ENCODE peak calls at places on chromosomes 12 and 14, in five cellular contexts. R is K562, N is H1, L is A549, D is HepG2. Z is an unnamed sample. For H3K4me1, the result is how much of the 10 kb centered on the place peaks cover.

GRCh38 chr14:52801014-52801708 is 9.8 kb upstream of the GNPNAT1 start:
- DNase-seq in L (no peak), N (no peak), R (no peak), D (no peak), Z (no peak)

GRCh38 chr14:104094709-104095425 is 9.4 kb downstream of the ASPG start:
- DNase-seq in L (peak), N (peak), D (no peak), R (peak), Z (peak)

GRCh38 chr12:1859643-1860042 is 39.3 kb downstream of the LRTM2 start:
- DNase-seq in L (no peak), N (no peak), D (no peak), R (no peak), Z (no peak)

GRCh38 chr14:59337151-59337611 is 128.0 kb downstream of the GPR135 start:
- DNase-seq in D (no peak), N (no peak), L (no peak), R (no peak), Z (peak)

GRCh38 chr14:37968664-37969225 is 239.0 kb upstream of the SSTR1 start:
- DNase-seq in D (no peak), R (no peak), N (no peak), L (no peak), Z (no peak)

GRCh38 chr12:121713257-121714155 is 954 bp downstream of the TMEM120B start:
- DNase-seq in R (peak), D (no peak), L (no peak), N (no peak), Z (no peak)

GRCh38 chr14:44163946-44164345 is 343.1 kb downstream of the FSCB start:
- DNase-seq in D (no peak), N (no peak), R (no peak), L (no peak), Z (no peak)

GRCh38 chr12:7583471-7583870 is 79.9 kb upstream of the CD163 start:
- DNase-seq in D (no peak), R (no peak), N (no peak), L (no peak), Z (no peak)

GRCh38 chr14:103014466-103015319 is 42.7 kb downstream of the CDC42BPB start:
- DNase-seq in L (no peak), R (no peak), N (no peak), D (no peak), Z (peak)

GRCh38 chr12:96195845-96196451 is 1.8 kb downstream of the ELK3 start:
- DNase-seq in D (no peak), N (no peak), L (peak), R (peak), Z (peak)

GRCh38 chr12:8709124-8709830 is 11.5 kb downstream of the RIMKLB start:
- DNase-seq in R (no peak), D (no peak), N (no peak), L (no peak), Z (peak)

GRCh38 chr12:119594399-119594730 is 791 bp downstream of the TMEM233 start:
- DNase-seq in R (no peak), L (no peak), N (peak), D (no peak), Z (no peak)

GRCh38 chr14:51422704-51423103 is 182.7 kb downstream of the TMX1 start:
- DNase-seq in R (peak), L (no peak), N (no peak), D (no peak), Z (no peak)

GRCh38 chr14:89444044-89444443 is 27.0 kb upstream of the FOXN3 start:
- DNase-seq in L (no peak), D (no peak), N (no peak), R (no peak), Z (peak)

GRCh38 chr12:105492591-105492990 is 162.1 kb downstream of the C12orf75 start:
- DNase-seq in N (no peak), R (no peak), D (no peak), L (no peak), Z (no peak)

GRCh38 chr12:131098178-131098981 is 144.7 kb downstream of the ADGRD1 start:
- DNase-seq in L (no peak), R (no peak), N (no peak), D (no peak), Z (no peak)

GRCh38 chr12:578743-579449 is 84.3 kb downstream of the NINJ2 start:
- DNase-seq in D (no peak), N (no peak), R (no peak), L (no peak), Z (peak)

GRCh38 chr12:50505386-50505827 is 622 bp downstream of the DIP2B start:
- DNase-seq in L (no peak), N (no peak), D (no peak), R (peak), Z (peak)

GRCh38 chr12:51320695-51321320 is 3.2 kb downstream of the BIN2 start:
- DNase-seq in D (no peak), R (peak), N (no peak), L (no peak), Z (no peak)

GRCh38 chr12:46430340-46430948 is 57.9 kb upstream of the SLC38A2 start:
- DNase-seq in N (no peak), L (peak), R (peak), D (peak), Z (peak)
- TF ChIP-seq JUN in N (no peak), L (peak), R (peak), D (peak), Z (peak)

GRCh38 chr12:108553799-108554198 is 7.2 kb downstream of the SART3 start:
- DNase-seq in N (no peak), D (no peak), R (no peak), L (no peak), Z (no peak)
- H3K4me1 ChIP-seq in N (under half), D (half or more), R (under half), L (under half), Z (under half)

DNA sequence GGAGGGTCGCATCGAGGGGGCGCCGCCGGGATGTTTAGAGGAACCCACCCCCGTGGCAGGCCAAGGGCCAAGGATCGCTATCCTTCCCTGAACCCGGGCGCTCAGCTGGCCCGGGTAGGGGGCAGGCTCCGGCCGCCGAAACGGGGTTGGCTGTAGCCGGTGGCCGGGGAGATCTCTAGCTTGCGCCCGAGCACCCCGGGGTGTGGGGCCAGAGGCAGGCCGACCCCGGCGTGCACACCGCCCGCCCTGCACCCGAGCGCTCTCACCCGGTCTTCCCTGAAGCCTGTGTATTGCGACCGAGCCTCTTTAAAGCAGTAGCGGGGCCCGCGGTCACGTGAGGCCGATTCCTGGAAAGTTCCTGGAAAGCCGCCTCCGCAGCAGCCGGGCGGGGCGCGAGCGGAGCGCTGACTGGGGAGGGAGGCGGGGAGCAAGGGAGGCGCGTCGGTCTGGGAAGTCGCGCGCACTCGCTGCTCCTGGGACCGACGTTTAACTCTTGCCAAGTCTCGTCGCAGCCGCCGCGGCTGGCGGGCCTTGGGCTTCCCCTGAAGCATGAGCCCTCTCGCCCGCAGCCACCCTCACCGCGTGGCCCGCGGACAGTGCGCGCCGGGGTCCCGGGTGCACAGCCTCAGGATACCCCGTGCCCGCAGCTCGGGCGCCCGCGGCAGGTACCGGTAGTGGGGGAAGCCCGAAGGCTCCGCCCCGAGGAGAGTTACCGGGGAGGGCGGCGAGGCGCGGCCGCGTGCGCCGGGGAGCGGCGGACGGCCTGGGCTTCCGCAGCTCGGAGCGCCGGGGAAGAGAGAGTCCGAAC is 1.7 kb upstream of the SOCS2 start:
- DNase-seq in R (peak), D (peak), N (peak), L (peak), Z (peak)
- TF ChIP-seq JUN in R (no peak), D (no peak), N (no peak), L (peak), Z (no peak)

DNA sequence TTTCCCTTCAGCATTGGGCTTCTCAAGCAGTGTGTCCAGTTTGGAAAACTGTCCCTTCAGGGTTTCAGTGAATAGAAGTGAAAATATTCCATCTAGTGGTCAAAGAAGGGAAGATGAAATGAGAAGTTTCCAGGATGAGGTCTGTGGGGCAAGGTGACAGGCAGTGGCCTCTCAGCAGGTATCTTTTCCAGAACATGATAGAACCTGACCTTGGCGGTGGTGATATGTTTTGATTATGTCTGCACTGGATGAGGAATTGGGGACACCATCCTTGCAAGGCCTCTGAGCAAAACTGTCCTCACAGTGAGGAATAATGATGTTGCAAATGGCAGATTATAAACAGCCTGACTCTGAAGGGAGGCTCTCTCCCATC is 4.7 kb downstream of the GPX2 start:
- DNase-seq in L (peak), R (no peak), D (peak), N (no peak), Z (peak)
- H3K4me1 ChIP-seq in L (half or more), R (under half), D (half or more), N (under half), Z (under half)

GRCh38 chr12:13161172-13161571 is 35.4 kb upstream of the EMP1 start:
- DNase-seq in N (no peak), R (no peak), D (no peak), L (no peak), Z (no peak)
- TF ChIP-seq JUN in N (no peak), R (no peak), D (no peak), L (no peak), Z (no peak)

GRCh38 chr12:124489220-124489619 is 78.2 kb downstream of the NCOR2 start:
- DNase-seq in D (no peak), L (no peak), N (no peak), R (no peak), Z (no peak)

GRCh38 chr12:124488520-124488919 is 78.9 kb downstream of the NCOR2 start:
- DNase-seq in D (no peak), L (no peak), N (no peak), R (no peak), Z (no peak)

GRCh38 chr12:124490584-124491305 is 76.7 kb downstream of the NCOR2 start:
- DNase-seq in D (no peak), N (no peak), L (no peak), R (peak), Z (no peak)

GRCh38 chr12:124491310-124491709 is 76.1 kb downstream of the NCOR2 start:
- DNase-seq in L (no peak), D (no peak), R (no peak), N (no peak), Z (no peak)

GRCh38 chr12:124489915-124490583 is 77.4 kb downstream of the NCOR2 start:
- DNase-seq in N (no peak), D (no peak), R (no peak), L (no peak), Z (no peak)
- H3K4me1 ChIP-seq in N (under half), D (under half), R (under half), L (under half), Z (under half)

GRCh38 chr12:126383506-126383905 is 1318.3 kb downstream of the AACS start:
- DNase-seq in L (no peak), N (no peak), D (no peak), R (no peak), Z (no peak)

GRCh38 chr12:126385785-126386184 is 1320.5 kb downstream of the AACS start:
- DNase-seq in R (no peak), L (no peak), D (no peak), N (no peak), Z (no peak)

GRCh38 chr12:126389961-126390360 is 1324.7 kb downstream of the AACS start:
- DNase-seq in R (no peak), N (no peak), D (no peak), L (no peak), Z (no peak)

GRCh38 chr12:126389215-126389841 is 1324.1 kb downstream of the AACS start:
- DNase-seq in D (no peak), N (no peak), R (no peak), L (no peak), Z (no peak)

DNA sequence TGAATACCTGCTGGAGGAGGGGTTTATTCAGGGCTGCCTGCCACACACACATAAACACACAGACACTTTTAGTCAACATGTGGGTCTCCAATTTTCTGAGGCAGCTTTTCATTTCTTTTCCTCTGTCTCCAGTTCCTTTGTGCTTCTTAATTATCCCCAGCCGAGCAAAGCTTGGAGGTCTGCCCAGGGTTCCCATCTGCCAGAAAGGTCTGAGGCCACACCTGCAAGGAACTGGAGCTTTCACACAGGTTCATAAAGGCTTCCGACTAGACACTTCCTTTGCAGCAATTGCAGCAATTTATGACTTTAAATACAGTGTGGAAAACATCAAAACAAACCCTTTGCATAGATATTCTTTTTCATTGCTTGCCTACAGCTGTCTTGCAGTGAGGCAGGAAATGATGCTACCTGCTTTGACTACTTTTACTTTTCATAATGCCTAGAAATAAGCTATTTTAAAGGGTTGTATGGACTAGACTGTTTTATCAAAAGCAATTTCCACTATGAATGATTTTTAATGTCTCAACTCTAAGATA is 1318.9 kb downstream of the AACS start:
- DNase-seq in N (no peak), D (no peak), L (no peak), R (no peak), Z (no peak)
- TF ChIP-seq JUN in N (no peak), D (no peak), L (no peak), R (no peak), Z (no peak)